ENCODE peak calls at places on chromosomes 5 and 9, in four cellular contexts. F, D, A and P are unnamed samples.

GRCh38 chr5:33788922-33789321 is 102.9 kb downstream of the ADAMTS12 start:
- DNase-seq in F (no peak), D (no peak), A (no peak), P (no peak)

GRCh38 chr5:16805478-16805877 is 130.6 kb downstream of the MYO10 start:
- DNase-seq in F (no peak), D (no peak), A (no peak), P (no peak)

GRCh38 chr5:59660737-59661136 is 232.8 kb downstream of the PDE4D start:
- DNase-seq in F (no peak), D (no peak), A (peak), P (peak)

GRCh38 chr9:123445981-123446610 is 90.1 kb downstream of the CRB2 start:
- DNase-seq in F (no peak), D (no peak), A (no peak), P (no peak)

GRCh38 chr9:88531920-88532319 is 3.1 kb upstream of the NXNL2 start:
- DNase-seq in F (no peak), D (no peak), A (no peak), P (no peak)

GRCh38 chr9:16265671-16266070 is 604.8 kb downstream of the BNC2 start:
- DNase-seq in F (no peak), D (no peak), A (no peak), P (no peak)

GRCh38 chr5:113112435-113112834 is 135.8 kb downstream of the DCP2 start:
- DNase-seq in F (no peak), D (no peak), A (no peak), P (peak)

GRCh38 chr9:71567890-71568289 is 200.4 kb downstream of the CEMIP2 start:
- DNase-seq in F (no peak), D (no peak), A (no peak), P (no peak)

GRCh38 chr9:73011346-73011745 is 58.5 kb upstream of the ALDH1A1 start:
- DNase-seq in F (no peak), D (no peak), A (no peak), P (no peak)

GRCh38 chr9:137315581-137316011 is 13.5 kb upstream of the NRARP start:
- DNase-seq in F (no peak), D (no peak), A (no peak), P (no peak)

GRCh38 chr5:10572451-10572850 is 8.6 kb downstream of the ANKRD33B start:
- DNase-seq in F (no peak), D (no peak), A (no peak), P (no peak)

GRCh38 chr5:60497706-60498500 is 202.1 kb downstream of the DEPDC1B start:
- DNase-seq in F (peak), D (no peak), A (no peak), P (no peak)

GRCh38 chr5:68114641-68115040 is 100.9 kb upstream of the PIK3R1 start:
- DNase-seq in F (no peak), D (no peak), A (no peak), P (no peak)

GRCh38 chr9:108182950-108183381 is 672.8 kb downstream of the ACTL7B start:
- DNase-seq in F (no peak), D (no peak), A (no peak), P (no peak)

GRCh38 chr9:28234133-28234898 is 661.0 kb upstream of the C9orf72 start:
- DNase-seq in F (no peak), D (no peak), A (no peak), P (no peak)

GRCh38 chr9:116550728-116551436 is 136.2 kb upstream of the TRIM32 start:
- DNase-seq in F (no peak), D (no peak), A (no peak), P (no peak)

GRCh38 chr5:113612060-113612496 is 98.6 kb downstream of the YTHDC2 start:
- DNase-seq in F (peak), D (no peak), A (peak), P (peak)

GRCh38 chr5:69451941-69452652 is 37.2 kb downstream of the MARVELD2 start:
- DNase-seq in F (peak), D (no peak), A (no peak), P (peak)

GRCh38 chr5:78929833-78930232 is 55.3 kb downstream of the ARSB start:
- DNase-seq in F (peak), D (no peak), A (no peak), P (no peak)

GRCh38 chr5:87361031-87361443 is 51.7 kb downstream of the CCNH start:
- DNase-seq in F (no peak), D (no peak), A (no peak), P (no peak)

GRCh38 chr9:136658849-136659535 is 3.7 kb upstream of the EGFL7 start:
- DNase-seq in F (no peak), D (no peak), A (no peak), P (no peak)

GRCh38 chr5:640461-641330 is 28.6 kb downstream of the CEP72 start:
- DNase-seq in F (no peak), D (no peak), A (no peak), P (no peak)

GRCh38 chr9:32725066-32725860 is 58.1 kb upstream of the TMEM215 start:
- DNase-seq in F (no peak), D (no peak), A (no peak), P (no peak)

GRCh38 chr9:36136894-36137391 is 410 bp downstream of the GLIPR2 start:
- DNase-seq in F (no peak), D (no peak), A (no peak), P (no peak)

GRCh38 chr9:88979791-88980190 is 11.5 kb upstream of the S1PR3 start:
- DNase-seq in F (no peak), D (no peak), A (no peak), P (no peak)

GRCh38 chr9:122402403-122403268 is 31.8 kb downstream of the PTGS1 start:
- DNase-seq in F (peak), D (no peak), A (no peak), P (no peak)

GRCh38 chr9:130167927-130168326 is 4.3 kb upstream of the NCS1 start:
- DNase-seq in F (no peak), D (no peak), A (no peak), P (no peak)

GRCh38 chr9:81529556-81530193 is 159.7 kb downstream of the TLE1 start:
- DNase-seq in F (peak), D (peak), A (no peak), P (no peak)

GRCh38 chr5:120624021-120624563 is 160.0 kb downstream of the PRR16 start:
- DNase-seq in F (no peak), D (no peak), A (peak), P (no peak)
- H3K4me3 ChIP-seq in F (no peak), D (no peak), A (no peak), P (no peak)

GRCh38 chr9:127698985-127699670 is 7.7 kb upstream of the CFAP157 start:
- DNase-seq in F (no peak), D (peak), A (no peak), P (no peak)
- H3K4me3 ChIP-seq in F (no peak), D (peak), A (no peak), P (no peak)

DNA sequence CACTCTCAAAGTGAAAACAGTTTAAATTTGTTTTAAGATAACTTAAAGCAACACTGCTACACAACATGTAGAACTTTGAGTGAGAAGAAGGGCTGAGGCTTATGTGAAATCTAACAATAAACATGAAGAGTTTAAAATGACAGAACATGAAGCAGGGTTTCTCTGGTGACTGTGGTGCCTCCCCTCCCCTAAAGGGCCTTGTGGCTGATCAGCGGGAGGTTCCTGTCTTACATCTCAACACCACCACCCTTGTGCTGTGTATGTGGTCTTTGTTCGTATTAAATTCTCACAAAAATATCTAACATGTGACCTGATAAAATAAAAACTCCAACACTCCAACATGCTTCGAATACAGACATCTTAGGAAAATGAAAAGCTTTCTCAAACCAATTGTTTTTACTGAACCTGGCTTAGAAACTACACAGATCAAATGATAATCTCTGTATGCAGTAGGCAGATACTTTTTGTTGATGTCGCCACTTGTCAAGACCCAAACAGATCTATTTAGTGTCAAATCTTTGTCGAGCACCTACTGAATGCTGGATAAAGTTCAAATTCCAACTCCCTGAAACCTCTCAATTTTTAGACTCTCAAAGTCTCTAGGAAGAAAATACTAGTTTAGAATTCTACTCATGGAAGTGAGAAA is 9.9 kb upstream of the IQGAP2 start:
- DNase-seq in F (no peak), D (no peak), A (no peak), P (no peak)
- H3K4me3 ChIP-seq in F (no peak), D (no peak), A (no peak), P (no peak)

GRCh38 chr5:160466889-160467554 is 45.4 kb downstream of the PTTG1 start:
- DNase-seq in F (peak), D (no peak), A (peak), P (no peak)

GRCh38 chr5:160469156-160470144 is 47.8 kb downstream of the PTTG1 start:
- DNase-seq in F (no peak), D (no peak), A (peak), P (no peak)

GRCh38 chr5:160470437-160471341 is 49.0 kb downstream of the PTTG1 start:
- DNase-seq in F (no peak), D (peak), A (no peak), P (peak)

GRCh38 chr5:160467555-160468418 is 46.1 kb downstream of the PTTG1 start:
- DNase-seq in F (peak), D (peak), A (peak), P (no peak)

GRCh38 chr5:160468576-160468975 is 46.9 kb downstream of the PTTG1 start:
- DNase-seq in F (no peak), D (no peak), A (no peak), P (no peak)
- H3K4me3 ChIP-seq in F (peak), D (no peak), A (peak), P (no peak)

GRCh38 chr9:131237931-131238401 is 38.3 kb downstream of the FAM78A start:
- DNase-seq in F (no peak), D (peak), A (peak), P (no peak)
- H3K4me3 ChIP-seq in F (no peak), D (no peak), A (peak), P (no peak)

GRCh38 chr9:113514748-113515147 is 51.2 kb downstream of the RGS3 start:
- DNase-seq in F (no peak), D (no peak), A (no peak), P (no peak)

GRCh38 chr9:113514061-113514460 is 50.5 kb downstream of the RGS3 start:
- DNase-seq in F (no peak), D (no peak), A (no peak), P (no peak)

GRCh38 chr9:113519401-113520108 is 56.0 kb downstream of the RGS3 start:
- DNase-seq in F (peak), D (no peak), A (no peak), P (no peak)

GRCh38 chr9:113515862-113516261 is 52.3 kb downstream of the RGS3 start:
- DNase-seq in F (no peak), D (no peak), A (no peak), P (no peak)

DNA sequence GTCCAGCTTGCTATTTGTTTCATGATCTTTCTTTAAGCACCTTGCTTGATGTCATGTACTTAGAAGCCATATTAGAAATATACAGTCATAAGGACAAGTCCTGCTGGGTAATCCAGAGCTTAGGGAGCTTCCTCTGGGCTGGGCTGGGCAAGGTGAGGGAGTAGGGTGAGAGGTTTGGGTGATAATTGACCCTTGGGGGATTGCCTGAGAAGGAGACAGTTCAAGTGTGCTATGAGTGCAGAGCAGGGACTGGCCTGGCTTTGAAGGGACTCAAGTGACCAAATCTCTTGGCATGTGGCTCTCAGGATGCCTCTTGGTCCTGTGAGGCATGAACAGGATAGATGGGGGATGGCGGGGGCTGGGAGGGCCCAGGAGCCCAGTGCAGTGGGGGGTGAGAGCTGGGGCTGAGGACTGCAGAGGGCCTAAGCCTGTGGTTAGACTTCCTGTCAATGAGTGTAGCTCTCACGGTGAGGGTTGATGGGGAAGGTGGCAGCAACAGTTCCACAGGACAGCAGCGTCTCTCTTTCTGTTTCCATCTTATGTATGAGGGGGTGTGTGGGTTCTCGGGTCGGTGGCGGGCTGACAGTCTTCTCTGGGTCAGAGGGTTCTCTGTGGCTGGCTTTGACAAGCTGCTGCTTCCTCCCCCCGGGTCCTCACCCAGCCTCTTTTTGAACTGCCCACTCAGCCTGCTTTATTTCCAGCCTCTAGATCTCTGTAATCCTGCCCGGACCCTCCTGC is 53.5 kb downstream of the RGS3 start:
- DNase-seq in F (no peak), D (no peak), A (peak), P (no peak)
- H3K4me3 ChIP-seq in F (no peak), D (no peak), A (peak), P (no peak)